ENCODE peak calls at places on chromosome 4, in four cellular contexts. F, Y, U and A are unnamed samples.

GRCh38 chr4:181437895-181438294 is 805.3 kb upstream of the TENM3 start:
- DNase-seq in F (no peak), U (no peak), Y (no peak), A (no peak)

GRCh38 chr4:36785965-36786364 is 458.6 kb upstream of the NWD2 start:
- DNase-seq in Y (no peak), F (no peak), U (no peak), A (no peak)

GRCh38 chr4:74097161-74097560 is 1.8 kb downstream of the CXCL2 start:
- DNase-seq in Y (no peak), F (no peak), U (no peak), A (no peak)

GRCh38 chr4:128942547-128942946 is 133.0 kb downstream of the JADE1 start:
- DNase-seq in U (no peak), F (no peak), Y (no peak), A (no peak)

GRCh38 chr4:72629540-72629939 is 60.5 kb upstream of the ADAMTS3 start:
- DNase-seq in Y (no peak), F (no peak), U (no peak), A (no peak)

GRCh38 chr4:38177792-38178665 is 217.8 kb downstream of the PTTG2 start:
- DNase-seq in Y (no peak), U (peak; percentile 93), F (no peak), A (peak; percentile 88)

GRCh38 chr4:79662651-79663050 is 254.6 kb upstream of the GK2 start:
- DNase-seq in F (no peak), U (no peak), Y (no peak), A (no peak)

GRCh38 chr4:99537674-99538073 is 26.2 kb downstream of the TRMT10A start:
- DNase-seq in F (no peak), U (no peak), Y (no peak), A (no peak)

GRCh38 chr4:150010525-150011126 is 67.6 kb upstream of the DCLK2 start:
- DNase-seq in U (no peak), F (peak; percentile 23), Y (peak; percentile 74), A (no peak)

GRCh38 chr4:139890810-139891209 is 225.2 kb downstream of the MGST2 start:
- DNase-seq in U (no peak), F (no peak), Y (no peak), A (no peak)

GRCh38 chr4:118904418-118904817 is 15.8 kb downstream of the SYNPO2 start:
- DNase-seq in U (no peak), Y (no peak), F (no peak), A (no peak)

GRCh38 chr4:173486714-173487392 is 43.2 kb downstream of the HAND2 start:
- DNase-seq in U (no peak), Y (no peak), F (no peak), A (peak; percentile 60)

GRCh38 chr4:168487821-168488162 is 7.5 kb upstream of the DDX60L start:
- DNase-seq in Y (no peak), U (no peak), F (no peak), A (no peak)

GRCh38 chr4:100299019-100299418 is 108.8 kb upstream of the DDIT4L start:
- DNase-seq in F (no peak), U (no peak), Y (no peak), A (peak; percentile 7)

GRCh38 chr4:99863804-99864203 is 30.4 kb downstream of the LAMTOR3 start:
- DNase-seq in U (no peak), F (no peak), Y (no peak), A (no peak)

GRCh38 chr4:95547708-95548471 is 883 bp downstream of the UNC5C start:
- DNase-seq in F (no peak), Y (peak; percentile 58), U (peak; percentile 51), A (peak; percentile 36)

GRCh38 chr4:142383800-142384470 is 462.2 kb downstream of the INPP4B start:
- DNase-seq in Y (no peak), U (no peak), F (no peak), A (no peak)

GRCh38 chr4:85548841-85549240 is 73.9 kb downstream of the ARHGAP24 start:
- DNase-seq in F (no peak), Y (no peak), U (no peak), A (no peak)

GRCh38 chr4:84238247-84239090 is 260.6 kb downstream of the NKX6-1 start:
- DNase-seq in F (no peak), U (no peak), Y (no peak), A (no peak)

GRCh38 chr4:79025170-79025569 is 85.9 kb upstream of the PAQR3 start:
- DNase-seq in U (no peak), F (no peak), Y (no peak), A (no peak)

GRCh38 chr4:110518889-110519490 is 43.0 kb downstream of the ENPEP start:
- DNase-seq in F (peak; percentile 15), Y (peak; percentile 57), U (no peak), A (no peak)

GRCh38 chr4:110622841-110623709 is at the start of gene PITX2:
- DNase-seq in Y (peak; percentile 96), U (peak; percentile 81), F (peak; percentile 89), A (peak; percentile 74)

GRCh38 chr4:167903291-167903721 is 189.0 kb upstream of the ANXA10 start:
- DNase-seq in Y (no peak), F (no peak), U (no peak), A (no peak)

GRCh38 chr4:126778348-126778747 is 854.4 kb upstream of the INTU start:
- DNase-seq in Y (no peak), F (no peak), U (no peak), A (no peak)

GRCh38 chr4:3462790-3463415 is at the start of gene DOK7:
- DNase-seq in Y (peak; percentile 77), U (peak; percentile 84), F (peak; percentile 72), A (peak; percentile 85)

GRCh38 chr4:125547842-125548241 is 233.1 kb downstream of the FAT4 start:
- DNase-seq in Y (no peak), F (no peak), U (no peak), A (no peak)

GRCh38 chr4:110587666-110588285 is 35.1 kb downstream of the PITX2 start:
- DNase-seq in F (no peak), U (peak; percentile 52), Y (no peak), A (no peak)

GRCh38 chr4:13905543-13905942 is 278.0 kb upstream of the BOD1L1 start:
- DNase-seq in U (no peak), Y (no peak), F (no peak), A (no peak)

GRCh38 chr4:76624271-76624681 is 189.2 kb downstream of the SHROOM3 start:
- DNase-seq in F (no peak), U (no peak), Y (no peak), A (no peak)
- H3K4me1 ChIP-seq in F (peaks cover 31% of the 10 kb centered on the region), U (peaks cover 46% of the 10 kb centered on the region), Y (peaks cover 20% of the 10 kb centered on the region), A (peaks cover 3% of the 10 kb centered on the region)

DNA sequence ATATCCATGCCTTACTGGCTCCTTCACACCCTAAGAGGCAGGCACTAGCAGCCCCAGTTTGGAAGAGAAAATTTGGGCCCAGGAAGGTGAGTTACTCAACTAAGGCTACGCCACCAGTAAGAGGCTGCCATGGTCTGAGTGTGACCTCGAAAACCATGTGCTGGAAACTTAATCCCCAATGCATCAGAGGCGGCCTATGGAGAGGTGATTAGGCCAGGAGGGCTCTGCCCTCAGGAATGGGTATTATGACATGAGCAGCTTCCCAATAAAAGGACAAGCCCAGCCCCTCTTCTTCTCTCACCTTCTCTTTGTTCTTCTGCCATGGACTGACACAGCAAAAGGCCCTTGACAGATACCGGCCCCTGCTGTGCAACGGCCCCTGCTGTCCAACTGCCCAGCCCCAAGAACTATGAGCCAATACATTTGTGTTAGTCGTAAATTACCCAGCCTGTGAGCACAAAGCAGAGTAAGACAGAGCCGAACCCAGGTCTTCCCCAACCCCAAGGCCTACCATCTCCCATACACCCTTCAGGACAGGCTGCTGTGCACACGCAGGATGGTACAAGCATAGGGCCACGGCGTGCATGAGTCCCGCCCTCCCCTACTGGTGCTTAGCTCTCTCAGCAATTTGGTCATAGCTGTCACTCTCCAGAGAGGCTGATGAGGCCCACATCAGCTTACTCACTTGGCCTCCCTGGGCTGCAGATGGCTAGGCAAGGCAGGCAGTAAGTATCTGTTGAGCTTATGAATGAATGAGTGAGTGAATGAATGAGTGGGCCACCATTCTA is 14.2 kb downstream of the WDR1 start:
- DNase-seq in F (no peak), Y (no peak), U (peak; percentile 25), A (no peak)
- H3K27ac ChIP-seq in F (no peak overlapping the region), Y (peak overlapping the region; percentile 88), U (no peak overlapping the region), A (peak overlapping the region; percentile 87)

GRCh38 chr4:165208741-165209388 is 1.5 kb downstream of the KLHL2 start:
- DNase-seq in F (no peak), Y (no peak), U (no peak), A (no peak)
- H3K4me3 ChIP-seq in F (peak overlapping the region; percentile 94), Y (peak overlapping the region; percentile 97), U (peak overlapping the region; percentile 95), A (peak overlapping the region; percentile 93)

DNA sequence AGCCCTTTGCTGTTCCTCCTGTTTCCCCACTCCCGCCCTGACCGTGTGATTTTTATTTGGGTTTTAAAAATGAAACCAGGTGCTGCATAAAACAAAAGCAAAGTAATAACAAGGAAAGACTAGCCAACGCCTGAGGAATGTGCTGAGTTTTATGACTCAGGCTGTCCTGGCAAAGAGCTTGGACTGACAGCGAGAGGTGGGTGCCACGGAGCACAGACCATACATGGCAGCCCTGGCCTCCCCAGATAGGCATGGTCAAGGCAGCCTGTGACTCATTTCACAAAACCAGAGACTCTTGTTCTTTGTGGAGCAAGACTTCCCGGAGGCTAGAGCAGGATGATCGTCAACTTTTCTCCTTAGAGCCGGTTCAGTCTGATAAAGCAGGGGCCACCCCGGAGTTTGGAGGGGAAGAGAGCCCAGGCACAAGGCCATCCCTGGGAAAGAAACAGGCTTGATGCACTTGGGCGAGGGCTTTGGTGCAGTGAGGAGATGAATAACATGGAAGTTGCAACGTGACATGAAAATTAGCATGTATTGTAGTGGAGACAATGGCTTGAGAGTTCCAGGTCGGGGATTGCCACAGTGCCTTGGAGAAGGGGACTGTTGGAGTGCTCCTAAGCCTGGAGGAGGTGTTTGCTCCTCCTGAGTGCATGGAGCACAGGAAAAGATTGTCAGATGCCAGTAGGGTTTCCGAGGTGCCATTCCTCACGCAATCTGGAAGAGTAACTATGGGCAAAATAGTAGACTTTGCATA is 54.8 kb downstream of the C4orf51 start:
- DNase-seq in U (no peak), F (no peak), Y (no peak), A (peak; percentile 76)
- H3K4me1 ChIP-seq in U (peaks cover 35% of the 10 kb centered on the region), F (peaks cover 26% of the 10 kb centered on the region), Y (no peaks in the 10 kb centered on the region), A (peaks cover 24% of the 10 kb centered on the region)

GRCh38 chr4:2417765-2418651 is at the start of gene ZFYVE28:
- DNase-seq in U (peak; percentile 87), F (no peak), Y (no peak), A (peak; percentile 71)
- H3K27ac ChIP-seq in U (peak within 1 kb of the TSS; percentile 66), F (no peak within 1 kb of the TSS), Y (no peak within 1 kb of the TSS), A (no peak within 1 kb of the TSS)

GRCh38 chr4:53730431-53730830 is 139.1 kb upstream of the LNX1 start:
- DNase-seq in Y (no peak), F (no peak), U (no peak), A (no peak)

GRCh38 chr4:53734584-53735363 is 143.5 kb upstream of the LNX1 start:
- DNase-seq in U (no peak), Y (no peak), F (no peak), A (no peak)

GRCh38 chr4:53734182-53734581 is 142.9 kb upstream of the LNX1 start:
- DNase-seq in Y (no peak), F (no peak), U (no peak), A (no peak)
- H3K4me3 ChIP-seq in Y (no peak overlapping the region), F (no peak overlapping the region), U (no peak overlapping the region), A (no peak overlapping the region)

GRCh38 chr4:186924723-186925122 is 201.1 kb upstream of the FAT1 start:
- DNase-seq in F (no peak), U (no peak), Y (no peak), A (no peak)
- H3K4me1 ChIP-seq in F (no peaks in the 10 kb centered on the region), U (no peaks in the 10 kb centered on the region), Y (peaks cover 3% of the 10 kb centered on the region), A (no peaks in the 10 kb centered on the region)

GRCh38 chr4:8403173-8403753 is 37.3 kb downstream of the ACOX3 start:
- DNase-seq in U (no peak), F (peak; percentile 96), Y (peak; percentile 88), A (peak; percentile 91)
- H3K27ac ChIP-seq in U (no peak overlapping the region), F (peak overlapping the region; percentile 66), Y (no peak overlapping the region), A (no peak overlapping the region)